ENCODE peak calls at places on chromosome 18, in five cellular contexts. Z, O, W, M and Q are unnamed samples.

GRCh38 chr18:55119434-55119833 is 160.2 kb upstream of the CCDC68 start:
- DNase-seq in M (no peak), O (no peak), Z (no peak), W (no peak), Q (no peak)

GRCh38 chr18:47246027-47246971 is 5.2 kb downstream of the SKOR2 start:
- DNase-seq in O (no peak), Z (no peak), W (no peak), M (no peak), Q (no peak)

GRCh38 chr18:6323319-6323889 is 91.3 kb downstream of the L3MBTL4 start:
- DNase-seq in O (no peak), W (no peak), Z (no peak), M (no peak), Q (no peak)

GRCh38 chr18:67665266-67665665 is 148.7 kb upstream of the DSEL start:
- DNase-seq in O (no peak), W (no peak), Z (no peak), M (peak; percentile 40), Q (no peak)

GRCh38 chr18:9708057-9708881 is at the start of gene RAB31:
- DNase-seq in Z (peak; percentile 85), W (peak; percentile 61), M (peak; percentile 79), O (no peak), Q (peak; percentile 82)

GRCh38 chr18:62781893-62782292 is 66.6 kb downstream of the PHLPP1 start:
- DNase-seq in W (no peak), O (peak; percentile 30), Z (peak; percentile 23), M (peak; percentile 76), Q (no peak)

GRCh38 chr18:30457156-30457555 is 585.4 kb downstream of the DSC3 start:
- DNase-seq in W (no peak), O (no peak), M (no peak), Z (no peak), Q (no peak)

GRCh38 chr18:63320041-63320689 is 596 bp upstream of the BCL2 start:
- DNase-seq in W (peak; percentile 78), O (no peak), M (peak; percentile 81), Z (peak; percentile 82), Q (peak; percentile 73)

GRCh38 chr18:21131698-21132230 is 20.2 kb upstream of the ROCK1 start:
- DNase-seq in O (no peak), W (no peak), Z (no peak), M (no peak), Q (no peak)

GRCh38 chr18:55369346-55369745 is 218.6 kb downstream of the TCF4 start:
- DNase-seq in O (no peak), W (no peak), M (no peak), Z (no peak), Q (no peak)

GRCh38 chr18:46427216-46427995 is 229.6 kb downstream of the LOXHD1 start:
- DNase-seq in Z (no peak), W (no peak), O (no peak), M (no peak), Q (no peak)

GRCh38 chr18:79868168-79868784 is 70.5 kb downstream of the KCNG2 start:
- DNase-seq in O (no peak), Z (no peak), M (no peak), W (no peak), Q (no peak)

GRCh38 chr18:21363411-21363810 is 121.4 kb downstream of the GREB1L start:
- DNase-seq in W (no peak), Z (no peak), O (no peak), M (no peak), Q (no peak)

GRCh38 chr18:13542520-13542847 is 183.9 kb downstream of the FAM210A start:
- DNase-seq in M (no peak), Z (no peak), O (no peak), W (no peak), Q (no peak)

GRCh38 chr18:3397031-3397750 is 52.8 kb upstream of the TGIF1 start:
- DNase-seq in W (no peak), Z (no peak), M (no peak), O (no peak), Q (no peak)

GRCh38 chr18:45212186-45213039 is 402.9 kb upstream of the SLC14A2 start:
- DNase-seq in M (peak; percentile 85), W (peak; percentile 66), Z (peak; percentile 74), O (peak; percentile 62), Q (peak; percentile 79)

GRCh38 chr18:555705-556402 is 24.3 kb upstream of the CETN1 start:
- DNase-seq in W (no peak), Z (no peak), O (no peak), M (no peak), Q (no peak)

GRCh38 chr18:23020555-23021294 is 87.6 kb downstream of the RBBP8 start:
- DNase-seq in O (no peak), M (no peak), W (no peak), Z (no peak), Q (no peak)

GRCh38 chr18:23650963-23651927 is 11.5 kb downstream of the ANKRD29 start:
- DNase-seq in O (no peak), M (peak; percentile 91), W (no peak), Z (no peak), Q (no peak)

GRCh38 chr18:41170346-41170745 is 784.7 kb upstream of the PIK3C3 start:
- DNase-seq in Z (no peak), O (no peak), W (no peak), M (no peak), Q (no peak)

GRCh38 chr18:35683021-35683420 is 101.5 kb downstream of the GALNT1 start:
- DNase-seq in W (no peak), O (no peak), Z (no peak), M (no peak), Q (no peak)

GRCh38 chr18:33184918-33185317 is 255.6 kb downstream of the CCDC178 start:
- DNase-seq in Z (no peak), O (no peak), M (no peak), W (no peak), Q (no peak)
- TF ChIP-seq CTCF in Z (no peak), O (no peak), M (no peak), W (no peak), Q (no peak)

DNA sequence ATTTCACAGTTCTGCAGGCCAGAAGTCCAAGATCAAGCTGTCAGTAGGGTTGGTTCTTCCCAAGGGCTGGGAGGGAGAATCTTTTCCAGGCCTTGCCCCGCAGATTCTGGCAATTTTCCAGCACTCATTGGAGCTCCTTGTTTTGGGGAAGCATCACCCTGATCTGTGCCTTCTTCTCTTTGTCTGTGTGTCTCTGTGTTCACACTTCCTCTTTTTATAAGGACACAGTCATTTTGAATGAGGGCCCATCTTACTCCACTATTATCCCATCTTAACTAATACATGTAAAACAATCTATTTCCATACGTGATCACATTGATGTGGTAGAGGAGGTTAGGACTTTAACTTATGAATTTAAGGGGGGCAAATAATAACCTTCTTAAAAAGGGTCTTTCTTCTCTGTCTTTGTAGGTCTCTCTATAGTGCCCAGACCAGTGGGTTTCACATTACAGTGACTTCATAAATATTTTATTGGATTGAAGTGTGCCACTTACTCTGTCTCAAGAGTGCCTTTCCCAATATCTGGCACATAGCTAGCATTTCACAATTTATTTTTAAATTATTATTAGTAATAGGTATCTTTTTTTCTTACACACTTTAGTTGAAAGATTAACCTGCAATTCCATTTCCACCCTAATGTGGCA is 68.9 kb upstream of the CBLN2 start:
- DNase-seq in Z (no peak), M (no peak), W (no peak), O (no peak), Q (no peak)
- TF ChIP-seq CTCF in Z (no peak), M (no peak), W (no peak), O (no peak), Q (no peak)

GRCh38 chr18:59650266-59650820 is 46.9 kb downstream of the CCBE1 start:
- DNase-seq in Z (no peak), W (no peak), M (no peak), O (no peak), Q (no peak)
- TF ChIP-seq CTCF in Z (no peak), W (no peak), M (no peak), O (no peak), Q (no peak)

GRCh38 chr18:51647942-51648341 is 450.5 kb upstream of the MEX3C start:
- DNase-seq in Z (no peak), M (no peak), O (no peak), W (no peak), Q (no peak)

GRCh38 chr18:51643483-51643882 is 446.0 kb upstream of the MEX3C start:
- DNase-seq in O (no peak), W (no peak), M (no peak), Z (no peak), Q (no peak)

GRCh38 chr18:51651761-51652160 is 454.3 kb upstream of the MEX3C start:
- DNase-seq in O (no peak), Z (no peak), W (no peak), M (no peak), Q (no peak)

GRCh38 chr18:51645607-51646006 is 448.1 kb upstream of the MEX3C start:
- DNase-seq in Z (no peak), W (no peak), O (no peak), M (no peak), Q (no peak)

GRCh38 chr18:51647346-51647745 is 449.9 kb upstream of the MEX3C start:
- DNase-seq in O (no peak), Z (no peak), M (no peak), W (no peak), Q (no peak)
- TF ChIP-seq CTCF in O (no peak), Z (no peak), M (no peak), W (no peak), Q (no peak)

DNA sequence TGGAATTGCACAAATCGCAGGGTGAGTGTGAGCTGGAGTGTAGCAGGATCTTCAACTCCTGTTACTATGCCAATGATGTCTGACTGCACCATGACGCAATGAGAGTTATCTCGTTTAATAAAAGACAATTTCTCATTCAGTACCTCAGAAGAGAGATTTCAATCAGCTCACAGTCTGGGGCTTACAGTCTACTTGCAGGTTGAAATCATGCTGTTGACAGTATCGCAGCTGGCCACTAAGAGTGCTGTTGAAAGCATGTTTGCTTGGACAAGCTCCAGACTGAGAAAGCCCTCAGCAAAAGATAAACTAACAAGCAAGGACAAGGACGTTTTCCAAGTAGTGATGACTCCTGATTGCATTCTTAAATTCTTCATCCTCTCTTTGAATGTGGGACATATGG is 145.2 kb upstream of the SYT4 start:
- DNase-seq in Z (no peak), M (no peak), O (no peak), W (no peak), Q (no peak)
- TF ChIP-seq CTCF in Z (no peak), M (no peak), O (no peak), W (no peak), Q (no peak)

DNA sequence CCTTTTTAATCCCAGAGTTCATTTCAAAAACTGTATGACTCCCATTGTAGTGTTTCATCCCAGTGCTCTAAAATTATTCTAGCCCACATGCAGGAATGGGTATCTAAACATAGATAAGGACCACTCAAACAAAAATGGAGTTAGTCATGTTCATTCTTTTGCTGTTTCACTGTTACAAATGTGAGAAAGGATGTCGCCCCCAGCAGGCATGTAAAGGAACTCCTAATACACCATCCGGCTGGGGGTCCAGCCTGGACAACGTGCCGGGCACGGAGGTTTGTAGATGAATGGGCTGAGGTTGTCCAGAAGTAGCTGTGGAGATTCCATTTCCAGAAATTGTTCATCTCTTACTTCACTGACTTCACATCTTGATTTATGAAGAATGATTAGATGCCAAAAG is 101.9 kb upstream of the RAB12 start:
- DNase-seq in O (no peak), Z (no peak), M (peak; percentile 54), W (no peak), Q (no peak)
- TF ChIP-seq CTCF in O (no peak), Z (no peak), M (peak; percentile 53), W (no peak), Q (peak; percentile 24)

GRCh38 chr18:50807199-50807598 is 12.6 kb downstream of the MRO start:
- DNase-seq in W (no peak), Z (no peak), M (no peak), O (no peak), Q (no peak)
- TF ChIP-seq CTCF in W (no peak), Z (no peak), M (no peak), O (no peak), Q (no peak)

GRCh38 chr18:77197073-77197472 is 52.6 kb upstream of the GALR1 start:
- DNase-seq in Z (no peak), W (no peak), O (no peak), M (no peak), Q (no peak)
- TF ChIP-seq CTCF in Z (no peak), W (no peak), O (no peak), M (peak; percentile 18), Q (no peak)